ENCODE peak calls at places on chromosomes 7 and 10, in six cellular contexts. Z is endothelial cell of umbilical vein, E is PC-9, K is gastrocnemius medialis, F is heart right ventricle, Y is IMR-90. X is an unnamed sample.

GRCh38 chr7:101814996-101815825 is 2.2 kb upstream of the CUX1 start:
- DNase-seq in Z (peak; percentile 10), E (peak; percentile 68), K (peak; percentile 10), F (peak; percentile 63), Y (peak; percentile 21), X (peak; percentile 83)

GRCh38 chr10:8211631-8212030 is 157.1 kb downstream of the GATA3 start:
- DNase-seq in Z (no peak), E (no peak), K (no peak), F (no peak), Y (no peak), X (peak; percentile 14)

GRCh38 chr7:41887446-41887845 is 184.6 kb upstream of the INHBA start:
- DNase-seq in Z (no peak), E (no peak), K (no peak), F (no peak), Y (no peak), X (no peak)

GRCh38 chr7:128591705-128592104 is 80.4 kb upstream of the GARIN1A start:
- DNase-seq in Z (no peak), E (no peak), K (no peak), F (no peak), Y (no peak), X (no peak)

GRCh38 chr10:132361581-132362101 is 29.6 kb downstream of the LRRC27 start:
- DNase-seq in Z (no peak), E (no peak), K (no peak), F (no peak), Y (no peak), X (no peak)

GRCh38 chr7:126605056-126605455 is 647.7 kb downstream of the GRM8 start:
- DNase-seq in Z (no peak), E (no peak), K (no peak), F (no peak), Y (no peak), X (no peak)

GRCh38 chr7:108136191-108136581 is 6.0 kb upstream of the LAMB4 start:
- DNase-seq in Z (no peak), E (no peak), K (no peak), F (no peak), Y (no peak), X (no peak)

GRCh38 chr7:4698707-4699275 is 16.7 kb downstream of the FOXK1 start:
- DNase-seq in Z (no peak), E (no peak), K (no peak), F (no peak), Y (no peak), X (no peak)

GRCh38 chr10:49280001-49280408 is 19.0 kb upstream of the C10orf71 start:
- DNase-seq in Z (peak; percentile 2), E (no peak), K (no peak), F (no peak), Y (peak; percentile 15), X (no peak)

DNA sequence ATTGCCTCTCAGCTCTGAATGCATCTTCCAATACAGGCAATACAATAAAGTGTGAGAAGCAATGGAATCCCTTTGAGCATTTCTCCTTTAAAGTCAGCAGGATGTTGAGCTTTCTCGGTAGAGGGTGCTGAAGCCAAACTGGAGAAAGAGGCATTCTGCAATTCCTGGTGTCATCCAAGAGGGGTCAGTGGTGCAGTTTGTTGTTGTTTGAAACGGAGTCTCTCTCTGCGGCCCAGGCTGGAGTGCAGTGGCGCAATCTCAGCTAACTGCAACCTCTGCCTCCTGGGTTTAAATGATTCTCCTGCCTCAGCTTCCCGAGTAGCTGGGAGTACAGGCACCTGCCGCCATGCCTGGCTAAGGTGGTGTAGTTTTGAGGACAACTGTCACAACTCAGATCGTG is 486.5 kb downstream of the CALN1 start:
- DNase-seq in Z (no peak), E (no peak), K (no peak), F (no peak), Y (no peak), X (no peak)
- TF ChIP-seq CTCF in Z (no peak), E (no peak), K (no peak), F (no peak), Y (no peak), X (no peak)

GRCh38 chr7:155798673-155799439 is 13.4 kb downstream of the SHH start:
- DNase-seq in Z (no peak), E (no peak), K (no peak), F (no peak), Y (no peak), X (no peak)
- H3K27me3 ChIP-seq in Z (peaks cover 11% of the 10 kb centered on the region), E (peaks cover 35% of the 10 kb centered on the region), K (peaks cover 51% of the 10 kb centered on the region), F (peaks cover 83% of the 10 kb centered on the region), Y (peaks cover 52% of the 10 kb centered on the region), X (no peaks in the 10 kb centered on the region)

GRCh38 chr10:123274513-123275182 is 120.4 kb downstream of the BUB3 start:
- DNase-seq in Z (no peak), E (no peak), K (no peak), F (no peak), Y (no peak), X (no peak)

GRCh38 chr10:123270221-123270620 is 116.0 kb downstream of the BUB3 start:
- DNase-seq in Z (no peak), E (no peak), K (no peak), F (no peak), Y (peak; percentile 25), X (no peak)

GRCh38 chr10:123269675-123270074 is 115.5 kb downstream of the BUB3 start:
- DNase-seq in Z (no peak), E (no peak), K (no peak), F (no peak), Y (no peak), X (no peak)

GRCh38 chr10:123270806-123271205 is 116.6 kb downstream of the BUB3 start:
- DNase-seq in Z (no peak), E (no peak), K (no peak), F (no peak), Y (no peak), X (no peak)

GRCh38 chr10:123272171-123272570 is 118.0 kb downstream of the BUB3 start:
- DNase-seq in Z (no peak), E (no peak), K (no peak), F (no peak), Y (no peak), X (no peak)
- TF ChIP-seq CTCF in Z (no peak), E (peak; percentile 35), K (no peak), F (no peak), Y (no peak), X (no peak)

DNA sequence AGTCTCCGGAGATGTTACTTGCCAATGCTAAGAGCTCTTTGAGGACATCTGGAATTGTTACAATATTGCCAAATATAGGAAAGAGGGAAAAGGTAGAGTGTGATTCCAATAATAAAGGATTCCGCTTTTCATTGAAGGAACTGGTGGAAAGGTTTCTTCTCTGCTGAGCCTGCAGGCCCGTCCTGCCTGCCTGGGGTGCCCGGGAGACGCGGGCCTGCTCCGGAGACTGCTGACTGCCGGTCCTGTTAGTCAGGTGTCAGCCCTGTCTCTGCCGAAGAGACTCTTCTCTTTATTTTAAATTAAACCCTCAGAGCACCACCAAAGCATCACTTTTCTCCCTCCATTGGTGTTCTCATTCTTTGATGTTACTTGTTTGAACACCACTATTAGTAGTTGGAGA is 2.2 kb downstream of the EGFR start:
- DNase-seq in Z (no peak), E (peak; percentile 49), K (no peak), F (no peak), Y (no peak), X (no peak)
- H3K27me3 ChIP-seq in Z (peaks cover 10% of the 10 kb centered on the region), E (no peaks in the 10 kb centered on the region), K (no peaks in the 10 kb centered on the region), F (peaks cover 24% of the 10 kb centered on the region), Y (no peaks in the 10 kb centered on the region), X (no peaks in the 10 kb centered on the region)

DNA sequence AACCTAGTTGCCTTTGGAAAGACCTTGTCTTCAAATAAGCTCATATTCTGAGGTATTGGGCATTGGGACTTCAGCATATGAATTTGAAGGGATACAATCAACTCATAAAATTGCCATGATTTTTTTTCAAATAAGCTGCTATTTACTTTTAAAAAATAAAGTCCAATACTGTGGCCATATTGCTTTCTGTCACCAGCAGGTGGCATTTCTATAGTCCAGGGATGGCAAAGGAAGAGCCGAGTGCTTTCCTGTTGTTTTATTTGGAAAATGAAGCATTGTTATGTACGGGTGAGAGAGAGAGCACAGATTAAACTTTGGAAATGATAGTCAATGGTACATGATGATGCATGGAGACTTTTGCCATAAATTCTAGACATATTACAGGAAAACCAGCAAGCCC is 104.1 kb upstream of the DPP6 start:
- DNase-seq in Z (no peak), E (no peak), K (no peak), F (no peak), Y (no peak), X (no peak)
- TF ChIP-seq CTCF in Z (no peak), E (peak; percentile 34), K (no peak), F (no peak), Y (no peak), X (no peak)

GRCh38 chr7:50647286-50647980 is 82.2 kb upstream of the DDC start:
- DNase-seq in Z (no peak), E (no peak), K (no peak), F (no peak), Y (no peak), X (no peak)
- H3K27me3 ChIP-seq in Z (no peaks in the 10 kb centered on the region), E (no peaks in the 10 kb centered on the region), K (no peaks in the 10 kb centered on the region), F (no peaks in the 10 kb centered on the region), Y (no peaks in the 10 kb centered on the region), X (no peaks in the 10 kb centered on the region)

GRCh38 chr7:130917669-130918128 is 183.7 kb upstream of the KLF14 start:
- DNase-seq in Z (peak; percentile 76), E (no peak), K (no peak), F (no peak), Y (peak; percentile 87), X (no peak)
- TF ChIP-seq CTCF in Z (no peak), E (no peak), K (no peak), F (no peak), Y (no peak), X (no peak)

GRCh38 chr10:2929859-2930258 is 137.5 kb upstream of the PFKP start:
- DNase-seq in Z (no peak), E (no peak), K (no peak), F (no peak), Y (no peak), X (no peak)
- H3K27me3 ChIP-seq in Z (no peaks in the 10 kb centered on the region), E (peaks cover 69% of the 10 kb centered on the region), K (no peaks in the 10 kb centered on the region), F (peaks cover 24% of the 10 kb centered on the region), Y (peaks cover 4% of the 10 kb centered on the region), X (no peaks in the 10 kb centered on the region)

GRCh38 chr10:128324468-128324867 is 198.2 kb upstream of the MKI67 start:
- DNase-seq in Z (no peak), E (no peak), K (no peak), F (no peak), Y (no peak), X (no peak)

GRCh38 chr10:128322950-128323349 is 196.7 kb upstream of the MKI67 start:
- DNase-seq in Z (no peak), E (no peak), K (no peak), F (no peak), Y (no peak), X (no peak)

GRCh38 chr10:128322106-128322505 is 195.9 kb upstream of the MKI67 start:
- DNase-seq in Z (no peak), E (no peak), K (no peak), F (no peak), Y (no peak), X (no peak)

GRCh38 chr10:128325788-128326187 is 199.6 kb upstream of the MKI67 start:
- DNase-seq in Z (no peak), E (no peak), K (no peak), F (no peak), Y (no peak), X (no peak)

DNA sequence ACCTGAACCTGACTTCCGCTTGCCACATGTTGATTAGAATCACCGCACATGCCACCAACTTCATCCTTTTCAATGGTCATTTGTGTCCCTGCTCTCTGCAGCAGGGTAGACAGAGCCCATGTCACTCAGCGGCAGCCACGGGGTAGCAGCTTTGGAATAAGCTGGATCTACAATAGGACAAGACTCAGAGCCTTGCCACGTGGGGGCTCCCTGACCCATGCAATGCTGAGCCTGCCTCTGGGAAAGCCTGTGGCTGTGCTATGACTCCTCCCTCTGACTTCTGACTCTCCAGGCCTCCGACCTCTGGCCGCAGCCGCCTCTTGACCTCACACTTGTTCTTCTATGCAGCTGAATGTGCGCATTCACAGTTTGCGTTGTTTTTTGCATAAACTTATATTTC is 197.8 kb upstream of the MKI67 start:
- DNase-seq in Z (no peak), E (no peak), K (peak; percentile 24), F (peak; percentile 59), Y (no peak), X (peak; percentile 54)
- TF ChIP-seq CTCF in Z (no peak), E (no peak), K (no peak), F (peak; percentile 27), Y (no peak), X (peak; percentile 17)